ENCODE peak calls at places on chromosomes 3 and 15, in six cellular contexts. One of them, this sample, is unnamed.

GRCh38 chr3:127316685-127317084 is 28.8 kb upstream of the PRR20G start:
- DNase-seq in fibroblast of pulmonary artery: no peak
- DNase-seq in fibroblast of mammary gland: no peak
- DNase-seq in Peyer's patch: no peak
- DNase-seq in fibroblast of lung: no peak
- DNase-seq in BE2C: no peak
- DNase-seq in this sample: no peak

GRCh38 chr15:48358681-48359152 is 27.5 kb downstream of the DUT start:
- DNase-seq in fibroblast of pulmonary artery: peak; percentile 55
- DNase-seq in BE2C: no peak
- DNase-seq in Peyer's patch: no peak
- DNase-seq in fibroblast of lung: peak; percentile 39
- DNase-seq in fibroblast of mammary gland: peak; percentile 85
- DNase-seq in this sample: no peak

GRCh38 chr3:6717026-6717943 is 143.6 kb upstream of the GRM7 start:
- DNase-seq in fibroblast of lung: no peak
- DNase-seq in BE2C: no peak
- DNase-seq in fibroblast of pulmonary artery: no peak
- DNase-seq in Peyer's patch: no peak
- DNase-seq in fibroblast of mammary gland: no peak
- DNase-seq in this sample: no peak

GRCh38 chr3:188659444-188660100 is 505.6 kb downstream of the LPP start:
- DNase-seq in BE2C: no peak
- DNase-seq in fibroblast of lung: peak; percentile 48
- DNase-seq in fibroblast of mammary gland: peak; percentile 19
- DNase-seq in Peyer's patch: no peak
- DNase-seq in fibroblast of pulmonary artery: peak; percentile 65
- DNase-seq in this sample: no peak

GRCh38 chr15:96225642-96226259 is 104.7 kb upstream of the NR2F2 start:
- DNase-seq in fibroblast of mammary gland: no peak
- DNase-seq in Peyer's patch: no peak
- DNase-seq in fibroblast of pulmonary artery: no peak
- DNase-seq in BE2C: no peak
- DNase-seq in fibroblast of lung: no peak
- DNase-seq in this sample: no peak

GRCh38 chr15:44692659-44693058 is 18.5 kb downstream of the PATL2 start:
- DNase-seq in fibroblast of mammary gland: no peak
- DNase-seq in Peyer's patch: no peak
- DNase-seq in fibroblast of pulmonary artery: no peak
- DNase-seq in BE2C: no peak
- DNase-seq in fibroblast of lung: no peak
- DNase-seq in this sample: no peak

GRCh38 chr15:40328176-40328575 is 4.7 kb downstream of the INAFM2 start:
- DNase-seq in fibroblast of lung: no peak
- DNase-seq in BE2C: no peak
- DNase-seq in Peyer's patch: no peak
- DNase-seq in fibroblast of mammary gland: no peak
- DNase-seq in fibroblast of pulmonary artery: peak; percentile 69
- DNase-seq in this sample: no peak

GRCh38 chr3:39275963-39276593 is 3.8 kb downstream of the CX3CR1 start:
- DNase-seq in fibroblast of lung: no peak
- DNase-seq in fibroblast of mammary gland: no peak
- DNase-seq in BE2C: no peak
- DNase-seq in Peyer's patch: no peak
- DNase-seq in fibroblast of pulmonary artery: no peak
- DNase-seq in this sample: no peak

GRCh38 chr3:66432767-66433521 is 67.9 kb downstream of the LRIG1 start:
- DNase-seq in fibroblast of mammary gland: no peak
- DNase-seq in BE2C: no peak
- DNase-seq in fibroblast of lung: peak; percentile 28
- DNase-seq in Peyer's patch: no peak
- DNase-seq in fibroblast of pulmonary artery: no peak
- DNase-seq in this sample: no peak

GRCh38 chr15:36601497-36601932 is 22.1 kb downstream of the CDIN1 start:
- DNase-seq in fibroblast of mammary gland: peak; percentile 96
- DNase-seq in fibroblast of lung: peak; percentile 85
- DNase-seq in BE2C: no peak
- DNase-seq in fibroblast of pulmonary artery: peak; percentile 97
- DNase-seq in Peyer's patch: no peak
- DNase-seq in this sample: peak; percentile 79

GRCh38 chr3:141795719-141796435 is 32.7 kb downstream of the GRK7 start:
- DNase-seq in fibroblast of pulmonary artery: peak; percentile 16
- DNase-seq in BE2C: peak; percentile 47
- DNase-seq in fibroblast of lung: peak; percentile 76
- DNase-seq in fibroblast of mammary gland: peak; percentile 82
- DNase-seq in Peyer's patch: no peak
- DNase-seq in this sample: no peak

GRCh38 chr3:31893174-31893573 is 87.9 kb downstream of the OSBPL10 start:
- DNase-seq in Peyer's patch: no peak
- DNase-seq in BE2C: no peak
- DNase-seq in fibroblast of mammary gland: no peak
- DNase-seq in fibroblast of pulmonary artery: no peak
- DNase-seq in fibroblast of lung: peak; percentile 46
- DNase-seq in this sample: no peak

GRCh38 chr15:101597360-101597928 is 54.7 kb downstream of the TM2D3 start:
- DNase-seq in fibroblast of pulmonary artery: peak; percentile 11
- DNase-seq in Peyer's patch: no peak
- DNase-seq in BE2C: peak; percentile 45
- DNase-seq in fibroblast of lung: no peak
- DNase-seq in fibroblast of mammary gland: peak; percentile 16
- DNase-seq in this sample: no peak

GRCh38 chr3:194089357-194090177 is 46.4 kb upstream of the HES1 start:
- DNase-seq in fibroblast of pulmonary artery: peak; percentile 99
- DNase-seq in BE2C: no peak
- DNase-seq in Peyer's patch: no peak
- DNase-seq in fibroblast of mammary gland: peak; percentile 99
- DNase-seq in fibroblast of lung: peak; percentile 94
- DNase-seq in this sample: peak; percentile 98

GRCh38 chr3:38387862-38388261 is 41.3 kb downstream of the XYLB start:
- DNase-seq in BE2C: no peak
- DNase-seq in fibroblast of lung: no peak
- DNase-seq in fibroblast of pulmonary artery: no peak
- DNase-seq in Peyer's patch: no peak
- DNase-seq in fibroblast of mammary gland: no peak
- DNase-seq in this sample: no peak

GRCh38 chr3:142117052-142117451 is 32.3 kb downstream of the TFDP2 start:
- DNase-seq in fibroblast of mammary gland: no peak
- DNase-seq in fibroblast of pulmonary artery: peak; percentile 15
- DNase-seq in BE2C: no peak
- DNase-seq in Peyer's patch: no peak
- DNase-seq in fibroblast of lung: no peak
- DNase-seq in this sample: no peak

GRCh38 chr15:89299896-89300295 is 34.7 kb downstream of the POLG start:
- DNase-seq in fibroblast of mammary gland: peak; percentile 58
- DNase-seq in fibroblast of lung: peak; percentile 66
- DNase-seq in fibroblast of pulmonary artery: peak; percentile 71
- DNase-seq in Peyer's patch: no peak
- DNase-seq in BE2C: no peak
- DNase-seq in this sample: peak; percentile 17

GRCh38 chr3:180036678-180037455 is at the start of gene PEX5L:
- DNase-seq in BE2C: peak; percentile 74
- DNase-seq in fibroblast of pulmonary artery: peak; percentile 42
- DNase-seq in fibroblast of mammary gland: peak; percentile 35
- DNase-seq in Peyer's patch: no peak
- DNase-seq in fibroblast of lung: peak; percentile 24
- DNase-seq in this sample: peak; percentile 30

GRCh38 chr15:94298359-94298758 is 67.0 kb downstream of the MCTP2 start:
- DNase-seq in fibroblast of lung: no peak
- DNase-seq in Peyer's patch: no peak
- DNase-seq in fibroblast of pulmonary artery: no peak
- DNase-seq in fibroblast of mammary gland: peak; percentile 12
- DNase-seq in BE2C: no peak
- DNase-seq in this sample: no peak

GRCh38 chr15:81987628-81988027 is 58.2 kb downstream of the MEX3B start:
- DNase-seq in fibroblast of lung: no peak
- DNase-seq in BE2C: no peak
- DNase-seq in fibroblast of mammary gland: no peak
- DNase-seq in fibroblast of pulmonary artery: no peak
- DNase-seq in Peyer's patch: no peak
- DNase-seq in this sample: no peak

GRCh38 chr3:158991146-158991705 is 189.4 kb downstream of the MFSD1 start:
- DNase-seq in fibroblast of pulmonary artery: no peak
- DNase-seq in fibroblast of lung: no peak
- DNase-seq in fibroblast of mammary gland: no peak
- DNase-seq in Peyer's patch: peak; percentile 42
- DNase-seq in BE2C: no peak
- DNase-seq in this sample: no peak

GRCh38 chr3:124758851-124759635 is 28.8 kb downstream of the UMPS start:
- DNase-seq in BE2C: no peak
- DNase-seq in fibroblast of mammary gland: no peak
- DNase-seq in fibroblast of lung: no peak
- DNase-seq in Peyer's patch: no peak
- DNase-seq in fibroblast of pulmonary artery: no peak
- DNase-seq in this sample: no peak

GRCh38 chr3:65597952-65598413 is 440.7 kb downstream of the MAGI1 start:
- DNase-seq in fibroblast of mammary gland: no peak
- DNase-seq in fibroblast of lung: no peak
- DNase-seq in Peyer's patch: no peak
- DNase-seq in fibroblast of pulmonary artery: no peak
- DNase-seq in BE2C: no peak
- DNase-seq in this sample: no peak

GRCh38 chr3:115518100-115518852 is 105.0 kb upstream of the GAP43 start:
- DNase-seq in Peyer's patch: no peak
- DNase-seq in fibroblast of pulmonary artery: peak; percentile 82
- DNase-seq in BE2C: peak; percentile 92
- DNase-seq in fibroblast of lung: peak; percentile 90
- DNase-seq in fibroblast of mammary gland: peak; percentile 95
- DNase-seq in this sample: peak; percentile 71

GRCh38 chr3:58459160-58459559 is 25.5 kb upstream of the PDHB start:
- DNase-seq in BE2C: no peak
- DNase-seq in fibroblast of lung: no peak
- DNase-seq in Peyer's patch: no peak
- DNase-seq in fibroblast of mammary gland: peak; percentile 19
- DNase-seq in fibroblast of pulmonary artery: no peak
- DNase-seq in this sample: no peak

GRCh38 chr15:72034859-72035650 is 82.9 kb downstream of the MYO9A start:
- DNase-seq in fibroblast of lung: no peak
- DNase-seq in Peyer's patch: no peak
- DNase-seq in BE2C: no peak
- DNase-seq in fibroblast of mammary gland: no peak
- DNase-seq in fibroblast of pulmonary artery: no peak
- DNase-seq in this sample: no peak

GRCh38 chr3:8760091-8760490 is 9.3 kb downstream of the OXTR start:
- DNase-seq in fibroblast of mammary gland: no peak
- DNase-seq in fibroblast of lung: no peak
- DNase-seq in BE2C: no peak
- DNase-seq in fibroblast of pulmonary artery: no peak
- DNase-seq in Peyer's patch: no peak
- DNase-seq in this sample: no peak

GRCh38 chr3:162143181-162143580 is 646.6 kb downstream of the OTOL1 start:
- DNase-seq in fibroblast of lung: no peak
- DNase-seq in fibroblast of mammary gland: peak; percentile 38
- DNase-seq in BE2C: no peak
- DNase-seq in Peyer's patch: no peak
- DNase-seq in fibroblast of pulmonary artery: no peak
- DNase-seq in this sample: no peak

GRCh38 chr3:171876651-171877272 is 33.6 kb downstream of the TMEM212 start:
- DNase-seq in Peyer's patch: no peak
- DNase-seq in BE2C: no peak
- DNase-seq in fibroblast of mammary gland: peak; percentile 98
- DNase-seq in fibroblast of lung: peak; percentile 95
- DNase-seq in fibroblast of pulmonary artery: peak; percentile 97
- DNase-seq in this sample: peak; percentile 72

GRCh38 chr15:31556494-31557150 is 230.0 kb downstream of the KLF13 start:
- DNase-seq in fibroblast of lung: no peak
- DNase-seq in fibroblast of mammary gland: no peak
- DNase-seq in Peyer's patch: no peak
- DNase-seq in BE2C: no peak
- DNase-seq in fibroblast of pulmonary artery: peak; percentile 52
- DNase-seq in this sample: no peak

GRCh38 chr15:31560643-31561042 is 234.0 kb downstream of the KLF13 start:
- DNase-seq in fibroblast of pulmonary artery: no peak
- DNase-seq in fibroblast of lung: no peak
- DNase-seq in fibroblast of mammary gland: no peak
- DNase-seq in Peyer's patch: no peak
- DNase-seq in BE2C: no peak
- DNase-seq in this sample: no peak

GRCh38 chr15:31561156-31561555 is 234.5 kb downstream of the KLF13 start:
- DNase-seq in fibroblast of pulmonary artery: no peak
- DNase-seq in Peyer's patch: no peak
- DNase-seq in fibroblast of mammary gland: no peak
- DNase-seq in fibroblast of lung: no peak
- DNase-seq in BE2C: no peak
- DNase-seq in this sample: no peak

GRCh38 chr15:31557899-31558298 is 231.3 kb downstream of the KLF13 start:
- DNase-seq in fibroblast of pulmonary artery: no peak
- DNase-seq in fibroblast of mammary gland: no peak
- DNase-seq in Peyer's patch: no peak
- DNase-seq in BE2C: no peak
- DNase-seq in fibroblast of lung: no peak
- DNase-seq in this sample: no peak

GRCh38 chr15:31558840-31559239 is 232.2 kb downstream of the KLF13 start:
- DNase-seq in Peyer's patch: no peak
- DNase-seq in fibroblast of lung: no peak
- DNase-seq in fibroblast of pulmonary artery: no peak
- DNase-seq in fibroblast of mammary gland: no peak
- DNase-seq in BE2C: no peak
- DNase-seq in this sample: no peak
- TF ChIP-seq CTCF in Peyer's patch: no peak
- TF ChIP-seq CTCF in fibroblast of lung: no peak
- TF ChIP-seq CTCF in fibroblast of pulmonary artery: no peak
- TF ChIP-seq CTCF in fibroblast of mammary gland: no peak
- TF ChIP-seq CTCF in BE2C: no peak
- TF ChIP-seq CTCF in this sample: no peak

GRCh38 chr3:195123196-195123805 is 147.7 kb downstream of the XXYLT1 start:
- DNase-seq in fibroblast of pulmonary artery: no peak
- DNase-seq in BE2C: peak; percentile 51
- DNase-seq in fibroblast of lung: no peak
- DNase-seq in fibroblast of mammary gland: no peak
- DNase-seq in Peyer's patch: no peak
- DNase-seq in this sample: no peak
- TF ChIP-seq CTCF in fibroblast of pulmonary artery: peak; percentile 23
- TF ChIP-seq CTCF in BE2C: peak; percentile 52
- TF ChIP-seq CTCF in fibroblast of lung: no peak
- TF ChIP-seq CTCF in fibroblast of mammary gland: no peak
- TF ChIP-seq CTCF in Peyer's patch: no peak
- TF ChIP-seq CTCF in this sample: peak; percentile 56

DNA sequence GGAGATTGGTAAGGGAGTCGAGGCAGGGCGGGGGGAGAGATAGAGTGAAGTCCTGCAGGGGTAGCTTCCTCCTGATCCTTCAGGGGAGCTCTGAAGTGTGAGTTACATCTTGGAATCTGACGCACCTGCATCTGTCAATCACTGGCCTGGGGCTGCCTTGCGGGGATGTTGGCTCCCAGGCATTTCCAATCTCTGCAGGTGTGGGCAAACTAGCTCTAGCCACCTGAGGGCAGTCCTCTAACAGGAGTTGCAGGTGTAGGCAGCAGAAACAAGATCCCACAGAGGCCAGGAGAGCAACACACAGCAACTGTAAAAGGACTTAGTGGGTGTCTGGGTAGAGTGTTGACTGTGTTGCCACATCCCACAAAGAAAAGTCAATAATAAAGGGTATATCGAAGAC is 63.6 kb downstream of the ZNF621 start:
- DNase-seq in fibroblast of mammary gland: no peak
- DNase-seq in BE2C: no peak
- DNase-seq in Peyer's patch: no peak
- DNase-seq in fibroblast of lung: no peak
- DNase-seq in fibroblast of pulmonary artery: no peak
- DNase-seq in this sample: no peak
- TF ChIP-seq CTCF in fibroblast of mammary gland: no peak
- TF ChIP-seq CTCF in BE2C: no peak
- TF ChIP-seq CTCF in Peyer's patch: no peak
- TF ChIP-seq CTCF in fibroblast of lung: no peak
- TF ChIP-seq CTCF in fibroblast of pulmonary artery: no peak
- TF ChIP-seq CTCF in this sample: peak; percentile 5

GRCh38 chr15:91099616-91100560 is at the start of gene SV2B:
- DNase-seq in fibroblast of lung: peak; percentile 45
- DNase-seq in fibroblast of pulmonary artery: peak; percentile 20
- DNase-seq in BE2C: peak; percentile 24
- DNase-seq in Peyer's patch: no peak
- DNase-seq in fibroblast of mammary gland: peak; percentile 58
- DNase-seq in this sample: peak; percentile 35
- TF ChIP-seq CTCF in fibroblast of lung: no peak
- TF ChIP-seq CTCF in fibroblast of pulmonary artery: peak; percentile 5
- TF ChIP-seq CTCF in BE2C: peak; percentile 20
- TF ChIP-seq CTCF in Peyer's patch: no peak
- TF ChIP-seq CTCF in fibroblast of mammary gland: peak; percentile 12
- TF ChIP-seq CTCF in this sample: peak; percentile 45

This sample was measured in brain microvascular endothelial cell.